ENCODE peak calls at places on chromosome 2, in five cellular contexts. B is WERI-Rb-1; Y is CD8-positive, alpha-beta T cell; T is lower lobe of right lung; P is hepatocyte. M is an unnamed sample. For H3K36me3, the result is how much of the 10 kb centered on the place peaks cover.

GRCh38 chr2:151299940-151300539 is 10.6 kb upstream of the NMI start:
- DNase-seq in B (no peak), Y (no peak), T (no peak), P (no peak), M (no peak)

GRCh38 chr2:101698419-101699190 is 1.1 kb downstream of the MAP4K4 start:
- DNase-seq in B (no peak), Y (no peak), T (no peak), P (peak), M (no peak)

GRCh38 chr2:29650634-29651097 is 270.7 kb downstream of the ALK start:
- DNase-seq in B (no peak), Y (no peak), T (no peak), P (peak), M (no peak)

GRCh38 chr2:106919012-106919411 is 33.0 kb upstream of the ST6GAL2 start:
- DNase-seq in B (no peak), Y (no peak), T (no peak), P (no peak), M (no peak)

GRCh38 chr2:37287966-37288365 is 36.7 kb downstream of the PRKD3 start:
- DNase-seq in B (no peak), Y (no peak), T (no peak), P (peak), M (no peak)

GRCh38 chr2:9655441-9656269 is 24.9 kb upstream of the YWHAQ start:
- DNase-seq in B (no peak), Y (peak), T (no peak), P (no peak), M (no peak)

GRCh38 chr2:55887351-55887750 is 36.2 kb downstream of the EFEMP1 start:
- DNase-seq in B (no peak), Y (no peak), T (no peak), P (no peak), M (no peak)

GRCh38 chr2:135913726-135914365 is 37.6 kb upstream of the MCM6 start:
- DNase-seq in B (no peak), Y (peak), T (no peak), P (peak), M (peak)

GRCh38 chr2:23497063-23497462 is 112.1 kb downstream of the KLHL29 start:
- DNase-seq in B (no peak), Y (no peak), T (no peak), P (no peak), M (no peak)

GRCh38 chr2:177282101-177282573 is 17.6 kb upstream of the NFE2L2 start:
- DNase-seq in B (no peak), Y (no peak), T (no peak), P (no peak), M (no peak)

GRCh38 chr2:228689049-228689448 is 507.6 kb upstream of the SPHKAP start:
- DNase-seq in B (peak), Y (no peak), T (no peak), P (peak), M (no peak)

GRCh38 chr2:75870654-75871137 is 160.0 kb upstream of the GCFC2 start:
- DNase-seq in B (no peak), Y (no peak), T (no peak), P (no peak), M (no peak)

GRCh38 chr2:197453914-197454398 is 604 bp downstream of the COQ10B start:
- DNase-seq in B (no peak), Y (no peak), T (no peak), P (no peak), M (peak)

GRCh38 chr2:69013837-69014796 is 1.1 kb downstream of the ANTXR1 start:
- DNase-seq in B (no peak), Y (no peak), T (no peak), P (peak), M (no peak)

GRCh38 chr2:131032393-131032836 is 60.8 kb downstream of the FAM168B start:
- DNase-seq in B (no peak), Y (no peak), T (peak), P (no peak), M (no peak)

GRCh38 chr2:75702593-75702992 is 8.1 kb downstream of the GCFC2 start:
- DNase-seq in B (no peak), Y (no peak), T (no peak), P (no peak), M (no peak)

DNA sequence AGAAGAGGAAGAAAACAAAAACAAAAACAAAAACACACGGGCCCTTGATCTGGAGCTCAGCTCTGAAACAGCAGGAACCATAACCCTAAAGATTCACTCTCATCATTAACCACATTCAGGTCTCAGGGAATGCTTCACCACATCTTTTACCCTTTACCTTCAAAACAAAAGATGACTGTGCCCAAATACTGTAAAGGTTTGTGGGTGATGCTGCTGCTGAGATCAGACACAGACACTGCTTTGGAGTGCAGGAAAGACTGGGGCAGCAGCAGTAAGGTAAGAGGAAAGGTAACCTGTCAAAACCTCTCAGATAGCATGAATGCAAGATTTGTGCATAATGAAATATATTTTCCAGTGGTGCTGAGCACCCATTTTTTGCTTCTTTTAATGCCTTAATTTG is 3.9 kb upstream of the FLACC1 start:
- DNase-seq in B (no peak), Y (no peak), T (no peak), P (no peak), M (no peak)
- H3K36me3 ChIP-seq in B (under half), Y (under half), T (under half), P (under half), M (under half)

GRCh38 chr2:217880490-217880889 is 122.3 kb downstream of the TNS1 start:
- DNase-seq in B (no peak), Y (no peak), T (no peak), P (no peak), M (no peak)

GRCh38 chr2:217887841-217888665 is 114.7 kb downstream of the TNS1 start:
- DNase-seq in B (no peak), Y (no peak), T (peak), P (no peak), M (no peak)

GRCh38 chr2:217886720-217887309 is 116.0 kb downstream of the TNS1 start:
- DNase-seq in B (peak), Y (peak), T (peak), P (peak), M (peak)

GRCh38 chr2:217880891-217881290 is 121.9 kb downstream of the TNS1 start:
- DNase-seq in B (no peak), Y (no peak), T (no peak), P (no peak), M (no peak)

GRCh38 chr2:217884985-217885384 is 117.8 kb downstream of the TNS1 start:
- DNase-seq in B (no peak), Y (no peak), T (no peak), P (no peak), M (no peak)
- H3K36me3 ChIP-seq in B (under half), Y (under half), T (half or more), P (under half), M (under half)

GRCh38 chr2:3648652-3649177 is 9.3 kb upstream of the ALLC start:
- DNase-seq in B (no peak), Y (no peak), T (no peak), P (no peak), M (no peak)

GRCh38 chr2:3649581-3649980 is 8.4 kb upstream of the ALLC start:
- DNase-seq in B (no peak), Y (no peak), T (no peak), P (no peak), M (no peak)

GRCh38 chr2:3651686-3652516 is 6.1 kb upstream of the ALLC start:
- DNase-seq in B (peak), Y (peak), T (peak), P (peak), M (no peak)

GRCh38 chr2:3647831-3648651 is 10.0 kb upstream of the ALLC start:
- DNase-seq in B (peak), Y (no peak), T (no peak), P (no peak), M (no peak)

DNA sequence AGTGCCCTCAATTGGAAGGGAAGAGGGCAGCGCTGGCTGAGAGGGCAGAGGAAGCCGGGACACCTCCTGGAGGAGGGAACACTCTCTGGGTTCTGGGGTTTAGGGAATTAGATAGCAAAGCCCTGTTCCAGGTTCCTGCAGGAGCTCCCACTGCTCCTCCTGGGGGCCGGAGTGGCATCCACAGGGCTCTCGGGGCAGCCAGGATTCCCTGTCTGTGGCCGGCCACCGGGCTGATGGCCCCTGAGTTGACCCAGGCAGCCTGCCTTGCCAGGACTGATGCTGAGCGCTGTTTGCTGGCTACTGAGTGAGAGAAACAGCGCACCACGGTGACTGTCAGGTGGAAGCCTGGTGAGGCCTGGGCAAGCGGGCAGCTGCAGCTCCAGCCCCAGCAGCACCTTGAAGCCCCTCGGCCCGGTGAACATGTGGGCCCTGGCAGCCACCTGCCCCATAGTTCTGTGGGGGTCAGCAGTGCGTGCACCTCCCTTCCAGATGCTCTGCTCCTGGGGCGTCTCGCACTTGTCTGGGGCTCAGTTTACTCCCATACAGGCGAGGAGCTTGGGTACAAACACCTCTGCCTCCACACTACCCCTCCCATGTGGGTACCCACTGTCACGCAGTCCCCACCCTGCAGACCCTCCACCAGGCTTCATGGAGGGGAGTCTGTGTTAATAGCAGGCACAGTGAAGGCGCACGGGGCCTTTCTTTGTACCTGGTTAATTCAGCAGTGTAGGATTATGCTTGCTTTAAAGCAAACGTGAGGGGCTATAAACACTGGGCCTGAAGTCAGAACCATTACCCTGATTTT is 7.7 kb upstream of the ALLC start:
- DNase-seq in B (no peak), Y (no peak), T (no peak), P (no peak), M (no peak)
- H3K36me3 ChIP-seq in B (under half), Y (under half), T (under half), P (under half), M (under half)

GRCh38 chr2:113712941-113713340 is 43.5 kb downstream of the SLC35F5 start:
- DNase-seq in B (no peak), Y (no peak), T (no peak), P (no peak), M (no peak)

GRCh38 chr2:113707106-113707505 is 49.3 kb downstream of the SLC35F5 start:
- DNase-seq in B (no peak), Y (no peak), T (no peak), P (no peak), M (no peak)

GRCh38 chr2:113705982-113706523 is 50.4 kb downstream of the SLC35F5 start:
- DNase-seq in B (no peak), Y (no peak), T (no peak), P (no peak), M (no peak)

GRCh38 chr2:113711857-113712256 is 44.6 kb downstream of the SLC35F5 start:
- DNase-seq in B (no peak), Y (no peak), T (no peak), P (no peak), M (no peak)

DNA sequence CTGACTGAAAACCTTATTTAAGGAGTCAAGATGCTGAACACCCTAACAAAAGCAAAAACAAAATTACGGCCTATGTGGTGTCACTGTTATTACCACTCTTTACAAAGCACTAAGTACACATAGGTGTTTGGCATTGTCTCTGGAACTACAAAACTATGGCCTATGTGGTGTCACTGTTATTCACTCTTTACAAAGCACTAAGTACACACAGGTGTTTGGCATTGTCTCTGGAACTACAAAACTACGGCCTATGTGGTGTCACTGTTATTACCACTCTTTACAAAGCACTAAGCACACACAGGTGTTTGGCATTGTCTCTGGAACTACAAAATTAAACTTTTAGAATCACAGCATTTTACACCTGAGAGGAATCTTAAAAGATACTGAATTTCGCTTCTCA is 47.4 kb downstream of the SLC35F5 start:
- DNase-seq in B (no peak), Y (no peak), T (no peak), P (no peak), M (no peak)
- H3K36me3 ChIP-seq in B (under half), Y (under half), T (under half), P (under half), M (under half)

DNA sequence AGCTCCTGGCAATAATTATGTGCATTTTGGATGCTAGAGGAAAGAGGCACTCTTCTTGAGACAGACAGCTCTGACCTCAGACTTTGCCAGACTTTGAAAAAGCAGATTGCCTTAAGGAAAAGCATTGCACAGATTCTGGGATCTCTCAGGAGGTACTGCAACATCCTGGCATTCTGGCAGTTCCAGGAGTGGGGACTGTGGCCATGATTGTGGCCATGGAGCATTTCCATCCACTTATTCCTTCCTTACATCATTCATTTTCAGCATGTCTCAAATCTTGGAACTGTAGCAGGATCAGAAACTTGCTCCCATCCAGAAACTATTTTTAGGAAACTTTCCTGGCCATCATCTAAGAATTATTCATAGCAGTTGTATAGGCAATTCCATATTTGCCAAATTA is 144.9 kb upstream of the FOSL2 start:
- DNase-seq in B (no peak), Y (no peak), T (no peak), P (no peak), M (no peak)
- H3K36me3 ChIP-seq in B (under half), Y (under half), T (under half), P (under half), M (under half)

GRCh38 chr2:233446616-233447305 is 92.5 kb downstream of the DGKD start:
- DNase-seq in B (no peak), Y (no peak), T (peak), P (no peak), M (no peak)
- H3K36me3 ChIP-seq in B (under half), Y (half or more), T (half or more), P (under half), M (under half)

GRCh38 chr2:175136334-175137215 is 31.4 kb downstream of the ATF2 start:
- DNase-seq in B (no peak), Y (no peak), T (no peak), P (no peak), M (no peak)

GRCh38 chr2:175135177-175135576 is 32.8 kb downstream of the ATF2 start:
- DNase-seq in B (no peak), Y (no peak), T (no peak), P (no peak), M (no peak)

GRCh38 chr2:175126661-175127060 is 41.3 kb downstream of the ATF2 start:
- DNase-seq in B (no peak), Y (no peak), T (no peak), P (no peak), M (no peak)

GRCh38 chr2:175131252-175131651 is 36.8 kb downstream of the ATF2 start:
- DNase-seq in B (no peak), Y (no peak), T (no peak), P (no peak), M (no peak)
- H3K36me3 ChIP-seq in B (half or more), Y (under half), T (under half), P (under half), M (under half)

GRCh38 chr2:1665761-1666505 is 78.4 kb downstream of the PXDN start:
- DNase-seq in B (no peak), Y (no peak), T (no peak), P (no peak), M (no peak)

GRCh38 chr2:1663621-1664020 is 80.7 kb downstream of the PXDN start:
- DNase-seq in B (no peak), Y (no peak), T (peak), P (no peak), M (no peak)

GRCh38 chr2:1662606-1663180 is 81.6 kb downstream of the PXDN start:
- DNase-seq in B (no peak), Y (no peak), T (no peak), P (no peak), M (no peak)

GRCh38 chr2:1664076-1664605 is 80.2 kb downstream of the PXDN start:
- DNase-seq in B (no peak), Y (no peak), T (no peak), P (no peak), M (no peak)

GRCh38 chr2:1664698-1665097 is 79.6 kb downstream of the PXDN start:
- DNase-seq in B (no peak), Y (no peak), T (peak), P (no peak), M (no peak)
- H3K36me3 ChIP-seq in B (under half), Y (under half), T (half or more), P (under half), M (under half)